ENCODE peak calls at places on chromosomes 1 and 21, in five cellular contexts. One of them, this sample, is unnamed.

GRCh38 chr1:153277852-153278251 is 18.4 kb downstream of the LORICRIN start:
- DNase-seq in stimulated activated CD8-positive, alpha-beta memory T cell treated with anti-CD3 and anti-CD28 coated beads, Interleukin-12 subunit alpha, Interleukin-12 subunit beta, amount 100 ng/mL, for 1 hour: no peak
- DNase-seq in NCI-H1092: no peak
- DNase-seq in frontal cortex: no peak
- DNase-seq in cerebellum: no peak
- DNase-seq in this sample: peak

GRCh38 chr1:57017201-57017600 is 51.4 kb upstream of the C8B start:
- DNase-seq in stimulated activated CD8-positive, alpha-beta memory T cell treated with anti-CD3 and anti-CD28 coated beads, Interleukin-12 subunit alpha, Interleukin-12 subunit beta, amount 100 ng/mL, for 1 hour: no peak
- DNase-seq in NCI-H1092: no peak
- DNase-seq in frontal cortex: no peak
- DNase-seq in cerebellum: no peak
- DNase-seq in this sample: no peak

GRCh38 chr21:23853796-23854379 is 1753.4 kb downstream of the MRPL39 start:
- DNase-seq in stimulated activated CD8-positive, alpha-beta memory T cell treated with anti-CD3 and anti-CD28 coated beads, Interleukin-12 subunit alpha, Interleukin-12 subunit beta, amount 100 ng/mL, for 1 hour: no peak
- DNase-seq in NCI-H1092: no peak
- DNase-seq in frontal cortex: peak
- DNase-seq in cerebellum: peak
- DNase-seq in this sample: peak

GRCh38 chr1:43507296-43508295 is 23.1 kb upstream of the PTPRF start:
- DNase-seq in stimulated activated CD8-positive, alpha-beta memory T cell treated with anti-CD3 and anti-CD28 coated beads, Interleukin-12 subunit alpha, Interleukin-12 subunit beta, amount 100 ng/mL, for 1 hour: no peak
- DNase-seq in NCI-H1092: no peak
- DNase-seq in frontal cortex: no peak
- DNase-seq in cerebellum: no peak
- DNase-seq in this sample: no peak

GRCh38 chr1:187655163-187655562 is 826.4 kb downstream of the PLA2G4A start:
- DNase-seq in stimulated activated CD8-positive, alpha-beta memory T cell treated with anti-CD3 and anti-CD28 coated beads, Interleukin-12 subunit alpha, Interleukin-12 subunit beta, amount 100 ng/mL, for 1 hour: no peak
- DNase-seq in NCI-H1092: no peak
- DNase-seq in frontal cortex: no peak
- DNase-seq in cerebellum: no peak
- DNase-seq in this sample: peak

GRCh38 chr21:44299085-44299457 is 782 bp upstream of the PFKL start:
- DNase-seq in stimulated activated CD8-positive, alpha-beta memory T cell treated with anti-CD3 and anti-CD28 coated beads, Interleukin-12 subunit alpha, Interleukin-12 subunit beta, amount 100 ng/mL, for 1 hour: no peak
- DNase-seq in NCI-H1092: no peak
- DNase-seq in frontal cortex: no peak
- DNase-seq in cerebellum: no peak
- DNase-seq in this sample: no peak

GRCh38 chr1:9717193-9718005 is 65.9 kb downstream of the PIK3CD start:
- DNase-seq in stimulated activated CD8-positive, alpha-beta memory T cell treated with anti-CD3 and anti-CD28 coated beads, Interleukin-12 subunit alpha, Interleukin-12 subunit beta, amount 100 ng/mL, for 1 hour: peak
- DNase-seq in NCI-H1092: no peak
- DNase-seq in frontal cortex: peak
- DNase-seq in cerebellum: no peak
- DNase-seq in this sample: no peak

GRCh38 chr1:64172458-64172983 is 30.9 kb upstream of the UBE2U start:
- DNase-seq in stimulated activated CD8-positive, alpha-beta memory T cell treated with anti-CD3 and anti-CD28 coated beads, Interleukin-12 subunit alpha, Interleukin-12 subunit beta, amount 100 ng/mL, for 1 hour: no peak
- DNase-seq in NCI-H1092: peak
- DNase-seq in frontal cortex: no peak
- DNase-seq in cerebellum: no peak
- DNase-seq in this sample: no peak

GRCh38 chr21:26565105-26565504 is 8.0 kb downstream of the CYYR1 start:
- DNase-seq in stimulated activated CD8-positive, alpha-beta memory T cell treated with anti-CD3 and anti-CD28 coated beads, Interleukin-12 subunit alpha, Interleukin-12 subunit beta, amount 100 ng/mL, for 1 hour: no peak
- DNase-seq in NCI-H1092: no peak
- DNase-seq in frontal cortex: no peak
- DNase-seq in cerebellum: no peak
- DNase-seq in this sample: no peak

GRCh38 chr1:182886985-182887384 is 47.8 kb downstream of the DHX9 start:
- DNase-seq in stimulated activated CD8-positive, alpha-beta memory T cell treated with anti-CD3 and anti-CD28 coated beads, Interleukin-12 subunit alpha, Interleukin-12 subunit beta, amount 100 ng/mL, for 1 hour: no peak
- DNase-seq in NCI-H1092: no peak
- DNase-seq in frontal cortex: no peak
- DNase-seq in cerebellum: no peak
- DNase-seq in this sample: no peak

GRCh38 chr21:20875741-20876140 is 122.5 kb upstream of the NCAM2 start:
- DNase-seq in stimulated activated CD8-positive, alpha-beta memory T cell treated with anti-CD3 and anti-CD28 coated beads, Interleukin-12 subunit alpha, Interleukin-12 subunit beta, amount 100 ng/mL, for 1 hour: no peak
- DNase-seq in NCI-H1092: no peak
- DNase-seq in frontal cortex: no peak
- DNase-seq in cerebellum: no peak
- DNase-seq in this sample: peak

GRCh38 chr1:219041819-219042218 is 131.9 kb upstream of the LYPLAL1 start:
- DNase-seq in stimulated activated CD8-positive, alpha-beta memory T cell treated with anti-CD3 and anti-CD28 coated beads, Interleukin-12 subunit alpha, Interleukin-12 subunit beta, amount 100 ng/mL, for 1 hour: no peak
- DNase-seq in NCI-H1092: no peak
- DNase-seq in frontal cortex: no peak
- DNase-seq in cerebellum: no peak
- DNase-seq in this sample: peak

This sample was measured in MCF 10A.